ENCODE peak calls at places on chromosomes 1 and 21, in seven cellular contexts. B is B cell, K is hepatocyte, E is choroid plexus epithelial cell, C is progenitor cell of endocrine pancreas, A is ascending aorta, L is brain microvascular endothelial cell. Y is an unnamed sample.

GRCh38 chr1:173315296-173315695 is 108.2 kb upstream of the TNFSF4 start:
- DNase-seq in A (no peak), C (no peak), E (no peak), L (no peak), K (no peak), B (no peak), Y (no peak)

GRCh38 chr1:7070389-7071029 is 285.3 kb downstream of the CAMTA1 start:
- DNase-seq in E (peak; percentile 80), A (no peak), C (peak; percentile 49), B (peak; percentile 57), K (peak; percentile 83), L (peak; percentile 49), Y (no peak)

GRCh38 chr1:99594205-99594604 is 51.7 kb upstream of the PALMD start:
- DNase-seq in L (no peak), B (no peak), K (no peak), C (no peak), A (no peak), E (no peak), Y (no peak)

GRCh38 chr1:116735246-116735645 is 19.0 kb upstream of the CD2 start:
- DNase-seq in E (no peak), K (no peak), L (no peak), B (no peak), C (no peak), A (no peak), Y (no peak)

GRCh38 chr1:43861985-43862735 is 71.4 kb upstream of the ARTN start:
- DNase-seq in K (no peak), B (no peak), A (no peak), E (no peak), L (no peak), C (no peak), Y (no peak)

GRCh38 chr1:56774067-56774609 is 45.1 kb downstream of the FYB2 start:
- DNase-seq in B (peak; percentile 22), A (no peak), E (no peak), L (no peak), K (no peak), C (no peak), Y (no peak)

GRCh38 chr1:31712041-31712440 is 8.2 kb upstream of the COL16A1 start:
- DNase-seq in C (no peak), L (peak; percentile 34), K (no peak), B (no peak), A (no peak), E (peak; percentile 37), Y (no peak)

GRCh38 chr1:15684042-15684461 is at the start of gene PLEKHM2:
- DNase-seq in B (peak; percentile 87), K (peak; percentile 81), L (no peak), E (peak; percentile 45), A (no peak), C (no peak), Y (no peak)

GRCh38 chr1:116567790-116568667 is 2.8 kb downstream of the CD58 start:
- DNase-seq in C (no peak), A (no peak), E (no peak), L (no peak), K (no peak), B (no peak), Y (no peak)

GRCh38 chr21:38760017-38760761 is 45.5 kb upstream of the ETS2 start:
- DNase-seq in C (no peak), L (no peak), K (no peak), A (no peak), B (no peak), E (no peak), Y (no peak)

GRCh38 chr1:176539018-176539417 is 76.0 kb downstream of the PAPPA2 start:
- DNase-seq in B (no peak), A (no peak), K (no peak), C (no peak), E (no peak), L (no peak), Y (no peak)

GRCh38 chr1:77824694-77825355 is 45.4 kb downstream of the MIGA1 start:
- DNase-seq in E (no peak), C (no peak), A (no peak), K (no peak), L (no peak), B (no peak), Y (no peak)

GRCh38 chr1:162285149-162285561 is 91.5 kb downstream of the SPATA46 start:
- DNase-seq in E (peak; percentile 31), L (no peak), K (peak; percentile 81), C (no peak), B (no peak), A (no peak), Y (no peak)

GRCh38 chr1:151277249-151277648 is 4.8 kb upstream of the ZNF687 start:
- DNase-seq in C (no peak), A (no peak), K (no peak), B (peak; percentile 55), L (no peak), E (no peak), Y (no peak)

GRCh38 chr1:94258873-94259331 is 21.5 kb upstream of the ARHGAP29 start:
- DNase-seq in C (no peak), L (peak; percentile 90), K (peak; percentile 28), A (no peak), B (no peak), E (peak; percentile 95), Y (no peak)

GRCh38 chr21:30994917-30995316 is 43.4 kb downstream of the KRTAP19-8 start:
- DNase-seq in C (no peak), A (no peak), B (no peak), L (no peak), K (no peak), E (no peak), Y (no peak)

GRCh38 chr1:233326995-233327937 is at the start of gene MAP3K21:
- DNase-seq in B (peak; percentile 98), A (peak; percentile 47), E (no peak), L (no peak), C (peak; percentile 88), K (peak; percentile 94), Y (peak; percentile 60)

GRCh38 chr1:31782066-31782762 is 18.1 kb upstream of the ADGRB2 start:
- DNase-seq in B (no peak), A (no peak), L (no peak), E (no peak), K (peak; percentile 57), C (no peak), Y (no peak)

GRCh38 chr1:173333581-173333980 is 126.5 kb upstream of the TNFSF4 start:
- DNase-seq in C (no peak), E (peak; percentile 48), A (no peak), B (no peak), K (no peak), L (peak; percentile 76), Y (no peak)

GRCh38 chr1:205933672-205934618 is 9.3 kb downstream of the SLC26A9 start:
- DNase-seq in K (peak; percentile 71), L (peak; percentile 34), C (no peak), E (peak; percentile 47), B (no peak), A (no peak), Y (no peak)

GRCh38 chr1:111745670-111746613 is 6.7 kb upstream of the INKA2 start:
- DNase-seq in C (no peak), L (no peak), A (no peak), K (no peak), B (no peak), E (no peak), Y (no peak)
- TF ChIP-seq CTCF in C (no peak), L (no peak), A (no peak), K (no peak), B (no peak), E (no peak), Y (no peak)

GRCh38 chr1:214360525-214361164 is 79.7 kb downstream of the SMYD2 start:
- DNase-seq in K (no peak), A (no peak), E (no peak), B (no peak), C (no peak), L (no peak), Y (no peak)

GRCh38 chr1:214362188-214362882 is 81.4 kb downstream of the SMYD2 start:
- DNase-seq in E (peak; percentile 65), A (no peak), K (no peak), C (no peak), B (no peak), L (peak; percentile 57), Y (no peak)

GRCh38 chr1:214363386-214363785 is 82.4 kb downstream of the SMYD2 start:
- DNase-seq in L (no peak), B (no peak), C (no peak), K (no peak), E (peak; percentile 26), A (no peak), Y (no peak)

GRCh38 chr1:214364335-214364734 is 83.4 kb downstream of the SMYD2 start:
- DNase-seq in E (no peak), A (no peak), K (peak; percentile 16), B (no peak), L (no peak), C (no peak), Y (no peak)

GRCh38 chr1:214361636-214362035 is 80.7 kb downstream of the SMYD2 start:
- DNase-seq in E (no peak), L (no peak), A (no peak), B (no peak), C (no peak), K (no peak), Y (no peak)
- TF ChIP-seq CTCF in E (no peak), L (no peak), A (no peak), B (no peak), C (no peak), K (no peak), Y (no peak)

GRCh38 chr1:41919131-41919530 is 409 bp upstream of the HIVEP3 start:
- DNase-seq in L (no peak), K (no peak), E (no peak), A (no peak), C (no peak), B (no peak), Y (no peak)

GRCh38 chr1:41917835-41918449 is 780 bp downstream of the HIVEP3 start:
- DNase-seq in C (peak; percentile 44), A (no peak), B (peak; percentile 48), K (peak; percentile 38), E (no peak), L (no peak), Y (no peak)

GRCh38 chr1:41917051-41917530 is 1.6 kb downstream of the HIVEP3 start:
- DNase-seq in A (no peak), K (no peak), E (no peak), L (no peak), B (no peak), C (no peak), Y (no peak)

GRCh38 chr1:41919764-41920397 is 1.2 kb upstream of the HIVEP3 start:
- DNase-seq in A (no peak), L (no peak), K (peak; percentile 37), E (no peak), B (peak; percentile 39), C (no peak), Y (no peak)

DNA sequence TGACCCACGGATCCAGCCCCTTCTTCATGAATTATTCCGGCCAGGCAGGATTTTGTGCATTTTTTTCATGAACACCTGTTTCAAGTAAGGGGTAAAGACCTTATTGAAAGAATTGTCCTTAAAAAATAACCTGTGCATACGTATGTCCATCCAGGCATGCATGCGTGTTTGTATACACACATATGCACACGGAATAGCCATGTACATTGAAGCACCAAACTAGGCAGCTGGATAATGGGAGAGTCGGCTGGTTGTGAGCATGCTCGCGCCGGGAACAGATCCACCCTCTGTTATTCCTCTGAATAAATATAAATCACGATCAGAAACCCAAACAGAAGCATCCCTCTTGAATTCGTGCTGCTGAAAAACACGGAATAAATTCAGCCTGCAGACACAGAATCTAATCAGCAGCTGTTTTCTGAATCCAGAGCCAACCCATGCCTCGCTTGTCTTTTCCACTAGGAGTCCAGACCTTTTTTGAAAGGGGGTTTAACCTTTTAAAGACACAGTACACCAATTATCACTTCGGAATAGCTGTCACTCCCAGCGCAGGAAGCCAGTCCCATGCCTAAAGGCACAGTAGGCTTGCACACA is at the start of gene HIVEP3:
- DNase-seq in K (no peak), L (no peak), C (no peak), E (peak; percentile 56), B (no peak), A (no peak), Y (no peak)
- TF ChIP-seq CTCF in K (no peak), L (peak; percentile 51), C (peak; percentile 35), E (peak; percentile 37), B (no peak), A (no peak), Y (no peak)

GRCh38 chr1:1956101-1956500 is 37.0 kb upstream of the TMEM52 start:
- DNase-seq in C (no peak), E (no peak), B (no peak), A (no peak), K (no peak), L (no peak), Y (no peak)
- TF ChIP-seq CTCF in C (no peak), E (no peak), B (no peak), A (no peak), K (no peak), L (no peak), Y (no peak)